ENCODE peak calls at places on chromosomes 11 and 22, in four cellular contexts. One of them, this sample, is unnamed.

GRCh38 chr11:27124514-27125264 is 84.1 kb downstream of the BBOX1 start:
- DNase-seq in fibroblast of pulmonary artery: peak
- DNase-seq in fibroblast of mammary gland: peak
- DNase-seq in upper lobe of left lung: no peak
- DNase-seq in this sample: peak

GRCh38 chr22:36293606-36294292 is 40.8 kb downstream of the APOL1 start:
- DNase-seq in fibroblast of pulmonary artery: no peak
- DNase-seq in fibroblast of mammary gland: no peak
- DNase-seq in upper lobe of left lung: no peak
- DNase-seq in this sample: no peak

GRCh38 chr11:1888811-1889526 is 2.7 kb downstream of the PRR33 start:
- DNase-seq in fibroblast of pulmonary artery: no peak
- DNase-seq in fibroblast of mammary gland: no peak
- DNase-seq in upper lobe of left lung: no peak
- DNase-seq in this sample: no peak

GRCh38 chr11:102111011-102111786 is 952 bp downstream of the YAP1 start:
- DNase-seq in fibroblast of pulmonary artery: peak
- DNase-seq in fibroblast of mammary gland: peak
- DNase-seq in upper lobe of left lung: peak
- DNase-seq in this sample: peak

GRCh38 chr11:88979641-88980040 is 86.1 kb downstream of the GRM5 start:
- DNase-seq in fibroblast of pulmonary artery: no peak
- DNase-seq in fibroblast of mammary gland: peak
- DNase-seq in upper lobe of left lung: no peak
- DNase-seq in this sample: no peak

GRCh38 chr11:762421-763072 is 14.7 kb downstream of the GATD1 start:
- DNase-seq in fibroblast of pulmonary artery: peak
- DNase-seq in fibroblast of mammary gland: peak
- DNase-seq in upper lobe of left lung: peak
- DNase-seq in this sample: peak

GRCh38 chr22:37559901-37560681 is at the start of gene CDC42EP1:
- DNase-seq in fibroblast of pulmonary artery: peak
- DNase-seq in fibroblast of mammary gland: peak
- DNase-seq in upper lobe of left lung: peak
- DNase-seq in this sample: peak

GRCh38 chr11:46726206-46726862 is 7.3 kb downstream of the F2 start:
- DNase-seq in fibroblast of pulmonary artery: no peak
- DNase-seq in fibroblast of mammary gland: no peak
- DNase-seq in upper lobe of left lung: no peak
- DNase-seq in this sample: no peak

GRCh38 chr22:35394011-35394312 is 6.0 kb upstream of the MCM5 start:
- DNase-seq in fibroblast of pulmonary artery: no peak
- DNase-seq in fibroblast of mammary gland: no peak
- DNase-seq in upper lobe of left lung: no peak
- DNase-seq in this sample: no peak

GRCh38 chr11:76798656-76799055 is 15.5 kb downstream of the TSKU start:
- DNase-seq in fibroblast of pulmonary artery: no peak
- DNase-seq in fibroblast of mammary gland: no peak
- DNase-seq in upper lobe of left lung: no peak
- DNase-seq in this sample: no peak

GRCh38 chr11:32088117-32088941 is 2.5 kb upstream of the RCN1 start:
- DNase-seq in fibroblast of pulmonary artery: peak
- DNase-seq in fibroblast of mammary gland: peak
- DNase-seq in upper lobe of left lung: peak
- DNase-seq in this sample: peak

GRCh38 chr11:34250732-34251639 is 106.8 kb downstream of the ABTB2 start:
- DNase-seq in fibroblast of pulmonary artery: peak
- DNase-seq in fibroblast of mammary gland: peak
- DNase-seq in upper lobe of left lung: peak
- DNase-seq in this sample: peak

GRCh38 chr11:65471410-65471762 is 27.5 kb upstream of the MALAT1 start:
- DNase-seq in fibroblast of pulmonary artery: peak
- DNase-seq in fibroblast of mammary gland: peak
- DNase-seq in upper lobe of left lung: peak
- DNase-seq in this sample: peak

GRCh38 chr11:80054582-80055165 is 613.8 kb upstream of the TENM4 start:
- DNase-seq in fibroblast of pulmonary artery: no peak
- DNase-seq in fibroblast of mammary gland: no peak
- DNase-seq in upper lobe of left lung: no peak
- DNase-seq in this sample: no peak

GRCh38 chr22:46525681-46526483 is 11.5 kb downstream of the CELSR1 start:
- DNase-seq in fibroblast of pulmonary artery: no peak
- DNase-seq in fibroblast of mammary gland: no peak
- DNase-seq in upper lobe of left lung: peak
- DNase-seq in this sample: peak

GRCh38 chr11:132894598-132894997 is 637.7 kb downstream of the OPCML start:
- DNase-seq in fibroblast of pulmonary artery: no peak
- DNase-seq in fibroblast of mammary gland: no peak
- DNase-seq in upper lobe of left lung: no peak
- DNase-seq in this sample: no peak

GRCh38 chr11:44738791-44739190 is 12.0 kb downstream of the TSPAN18 start:
- DNase-seq in fibroblast of pulmonary artery: no peak
- DNase-seq in fibroblast of mammary gland: no peak
- DNase-seq in upper lobe of left lung: no peak
- DNase-seq in this sample: no peak

GRCh38 chr11:124837491-124837856 is 27.8 kb upstream of the ROBO3 start:
- DNase-seq in fibroblast of pulmonary artery: peak
- DNase-seq in fibroblast of mammary gland: peak
- DNase-seq in upper lobe of left lung: no peak
- DNase-seq in this sample: peak

GRCh38 chr11:110505514-110506284 is 76.0 kb downstream of the FDX1 start:
- DNase-seq in fibroblast of pulmonary artery: no peak
- DNase-seq in fibroblast of mammary gland: no peak
- DNase-seq in upper lobe of left lung: no peak
- DNase-seq in this sample: no peak

GRCh38 chr11:125720781-125721180 is 25.3 kb upstream of the PATE1 start:
- DNase-seq in fibroblast of pulmonary artery: no peak
- DNase-seq in fibroblast of mammary gland: peak
- DNase-seq in upper lobe of left lung: no peak
- DNase-seq in this sample: peak

GRCh38 chr11:122981388-122982264 is at the start of gene BSX:
- DNase-seq in fibroblast of pulmonary artery: peak
- DNase-seq in fibroblast of mammary gland: peak
- DNase-seq in upper lobe of left lung: peak
- DNase-seq in this sample: peak

GRCh38 chr22:23305922-23306374 is 125.6 kb downstream of the BCR start:
- DNase-seq in fibroblast of pulmonary artery: peak
- DNase-seq in fibroblast of mammary gland: peak
- DNase-seq in upper lobe of left lung: peak
- DNase-seq in this sample: no peak

GRCh38 chr11:75492181-75492820 is 33.4 kb downstream of the GDPD5 start:
- DNase-seq in fibroblast of pulmonary artery: no peak
- DNase-seq in fibroblast of mammary gland: no peak
- DNase-seq in upper lobe of left lung: no peak
- DNase-seq in this sample: peak

GRCh38 chr11:16895306-16895705 is 118.9 kb downstream of the PLEKHA7 start:
- DNase-seq in fibroblast of pulmonary artery: no peak
- DNase-seq in fibroblast of mammary gland: peak
- DNase-seq in upper lobe of left lung: no peak
- DNase-seq in this sample: no peak

GRCh38 chr11:2142762-2143202 is 3.6 kb upstream of the IGF2 start:
- DNase-seq in fibroblast of pulmonary artery: peak
- DNase-seq in fibroblast of mammary gland: peak
- DNase-seq in upper lobe of left lung: no peak
- DNase-seq in this sample: peak

GRCh38 chr22:39496131-39496838 is 5.8 kb upstream of the MIEF1 start:
- DNase-seq in fibroblast of pulmonary artery: peak
- DNase-seq in fibroblast of mammary gland: peak
- DNase-seq in upper lobe of left lung: peak
- DNase-seq in this sample: peak
- TF ChIP-seq CTCF in fibroblast of pulmonary artery: peak
- TF ChIP-seq CTCF in fibroblast of mammary gland: peak
- TF ChIP-seq CTCF in upper lobe of left lung: peak
- TF ChIP-seq CTCF in this sample: peak

GRCh38 chr11:7569044-7569443 is 55.2 kb downstream of the PPFIBP2 start:
- DNase-seq in fibroblast of pulmonary artery: no peak
- DNase-seq in fibroblast of mammary gland: no peak
- DNase-seq in upper lobe of left lung: no peak
- DNase-seq in this sample: no peak

GRCh38 chr11:7572001-7572712 is 58.4 kb downstream of the PPFIBP2 start:
- DNase-seq in fibroblast of pulmonary artery: no peak
- DNase-seq in fibroblast of mammary gland: no peak
- DNase-seq in upper lobe of left lung: peak
- DNase-seq in this sample: no peak

GRCh38 chr11:7571640-7572000 is 57.8 kb downstream of the PPFIBP2 start:
- DNase-seq in fibroblast of pulmonary artery: peak
- DNase-seq in fibroblast of mammary gland: peak
- DNase-seq in upper lobe of left lung: peak
- DNase-seq in this sample: peak

GRCh38 chr11:7573193-7573557 is 59.4 kb downstream of the PPFIBP2 start:
- DNase-seq in fibroblast of pulmonary artery: peak
- DNase-seq in fibroblast of mammary gland: no peak
- DNase-seq in upper lobe of left lung: no peak
- DNase-seq in this sample: no peak

GRCh38 chr11:7570938-7571337 is 57.1 kb downstream of the PPFIBP2 start:
- DNase-seq in fibroblast of pulmonary artery: no peak
- DNase-seq in fibroblast of mammary gland: no peak
- DNase-seq in upper lobe of left lung: no peak
- DNase-seq in this sample: no peak
- TF ChIP-seq CTCF in fibroblast of pulmonary artery: no peak
- TF ChIP-seq CTCF in fibroblast of mammary gland: no peak
- TF ChIP-seq CTCF in upper lobe of left lung: no peak
- TF ChIP-seq CTCF in this sample: no peak

DNA sequence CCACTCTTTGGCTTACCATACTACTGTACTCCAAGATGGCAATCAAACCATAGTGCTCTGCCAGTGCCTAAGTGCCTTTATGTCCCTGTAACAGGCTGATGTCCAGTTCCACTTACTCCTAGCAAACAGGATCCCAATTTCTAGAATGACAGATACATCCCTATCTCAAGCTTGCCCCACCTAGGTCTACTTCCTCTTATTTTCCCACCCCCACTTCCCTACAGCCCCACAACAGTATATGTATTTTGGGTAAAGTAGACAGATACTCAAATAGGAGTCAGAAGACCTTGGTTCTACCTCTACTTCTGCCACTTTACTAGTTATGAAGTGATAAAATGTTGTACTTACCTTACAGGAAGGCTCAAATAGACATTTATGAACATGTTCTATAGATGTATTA is 24.1 kb downstream of the SIK3 start:
- DNase-seq in fibroblast of pulmonary artery: no peak
- DNase-seq in fibroblast of mammary gland: no peak
- DNase-seq in upper lobe of left lung: no peak
- DNase-seq in this sample: no peak
- TF ChIP-seq CTCF in fibroblast of pulmonary artery: no peak
- TF ChIP-seq CTCF in fibroblast of mammary gland: no peak
- TF ChIP-seq CTCF in upper lobe of left lung: no peak
- TF ChIP-seq CTCF in this sample: no peak

GRCh38 chr11:12088047-12088481 is 22.3 kb upstream of the MICAL2 start:
- DNase-seq in fibroblast of pulmonary artery: peak
- DNase-seq in fibroblast of mammary gland: peak
- DNase-seq in upper lobe of left lung: peak
- DNase-seq in this sample: peak
- TF ChIP-seq CTCF in fibroblast of pulmonary artery: peak
- TF ChIP-seq CTCF in fibroblast of mammary gland: peak
- TF ChIP-seq CTCF in upper lobe of left lung: no peak
- TF ChIP-seq CTCF in this sample: peak

DNA sequence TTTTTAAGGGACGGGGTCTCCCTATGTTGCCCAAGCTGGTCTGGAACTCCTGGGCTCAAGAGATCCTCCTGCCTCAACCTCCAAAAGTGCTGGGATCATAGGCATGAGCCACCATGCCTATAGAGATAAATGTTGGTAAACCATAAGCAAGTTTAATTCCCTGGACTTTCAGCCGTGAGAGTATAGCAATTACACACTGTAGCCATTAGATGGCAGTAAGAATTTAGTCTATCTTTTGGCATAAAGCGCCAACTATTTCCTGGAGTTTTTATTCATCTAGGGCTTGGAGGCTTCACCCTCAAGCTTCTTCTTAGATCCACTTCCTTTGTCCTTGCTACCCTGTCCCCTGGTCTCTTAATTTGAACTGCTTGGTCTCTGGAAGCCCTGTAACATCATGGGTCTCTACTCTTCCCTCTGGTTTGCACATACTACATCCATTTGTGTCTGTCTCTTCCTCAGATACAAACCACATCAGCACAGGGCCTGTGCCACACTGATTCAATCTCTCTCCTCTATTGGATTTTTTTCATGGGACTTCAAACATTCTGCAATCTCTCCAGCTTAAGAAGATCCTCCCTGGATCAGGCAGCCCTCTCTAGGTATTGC is 38.2 kb downstream of the OR10A6 start:
- DNase-seq in fibroblast of pulmonary artery: peak
- DNase-seq in fibroblast of mammary gland: peak
- DNase-seq in upper lobe of left lung: no peak
- DNase-seq in this sample: peak
- TF ChIP-seq CTCF in fibroblast of pulmonary artery: peak
- TF ChIP-seq CTCF in fibroblast of mammary gland: peak
- TF ChIP-seq CTCF in upper lobe of left lung: peak
- TF ChIP-seq CTCF in this sample: peak

DNA sequence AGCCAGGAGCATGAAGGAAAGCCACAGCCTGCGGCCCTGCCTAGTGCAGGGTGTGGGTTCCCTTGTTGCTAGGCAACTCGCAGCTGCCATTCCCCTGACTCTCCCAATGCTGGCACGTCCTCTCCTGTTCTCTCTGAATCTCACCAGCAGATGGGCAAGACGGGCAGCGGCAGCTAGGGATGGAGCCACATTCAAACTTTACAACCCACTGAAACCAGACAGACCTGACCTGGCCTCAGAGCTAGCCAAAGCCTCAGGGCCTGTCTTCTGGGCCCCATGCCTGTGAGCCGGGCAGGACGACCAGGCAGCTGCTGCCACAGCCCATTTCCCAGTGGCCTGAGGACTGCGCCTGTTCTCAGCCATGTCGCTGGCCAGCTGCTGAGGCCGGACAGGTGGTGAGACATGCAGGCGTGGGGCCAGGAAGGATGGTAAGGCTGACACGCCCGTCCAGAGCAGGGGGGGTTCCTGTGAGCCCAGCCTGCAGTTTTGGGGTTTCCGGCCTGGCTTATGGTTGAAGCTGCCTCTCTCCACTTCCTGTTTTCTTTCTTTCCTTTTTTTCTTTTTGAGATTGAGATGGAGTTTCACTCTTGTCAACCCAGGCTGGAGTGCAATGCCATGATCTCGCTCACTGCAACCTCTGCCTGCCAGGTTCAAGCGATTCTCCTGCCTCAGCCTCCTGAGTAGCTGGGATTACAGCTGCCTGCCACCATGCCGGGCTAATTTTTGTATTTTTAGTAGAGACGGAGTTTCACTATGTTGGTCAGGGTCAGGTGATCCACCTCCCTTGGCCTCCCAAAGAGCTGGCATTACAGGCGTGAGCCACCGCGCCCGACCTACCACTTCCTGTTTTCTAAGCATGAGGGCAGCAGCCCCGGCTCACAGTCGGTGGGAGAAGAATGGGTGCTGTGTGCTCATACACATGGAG is 4.1 kb downstream of the SUN2 start:
- DNase-seq in fibroblast of pulmonary artery: no peak
- DNase-seq in fibroblast of mammary gland: no peak
- DNase-seq in upper lobe of left lung: peak
- DNase-seq in this sample: no peak
- TF ChIP-seq CTCF in fibroblast of pulmonary artery: no peak
- TF ChIP-seq CTCF in fibroblast of mammary gland: no peak
- TF ChIP-seq CTCF in upper lobe of left lung: no peak
- TF ChIP-seq CTCF in this sample: no peak

This sample was measured in MCF 10A.